ENCODE peak calls at places on chromosomes 2 and 18, in five cellular contexts. S is fibroblast of lung, C is neural progenitor cell, A is gastrocnemius medialis, G is cardiac muscle cell. B is an unnamed sample.

GRCh38 chr2:233354971-233355574 is 779 bp downstream of the DGKD start:
- DNase-seq in S (peak; percentile 27), C (peak; percentile 31), A (no peak), G (no peak), B (peak; percentile 59)

GRCh38 chr2:138777996-138778395 is 2.2 kb downstream of the NXPH2 start:
- DNase-seq in S (peak; percentile 73), C (peak; percentile 87), A (no peak), G (peak; percentile 39), B (no peak)

GRCh38 chr2:127121776-127122176 is 14.8 kb upstream of the BIN1 start:
- DNase-seq in S (no peak), C (no peak), A (no peak), G (no peak), B (no peak)

GRCh38 chr2:152241956-152242355 is 66.4 kb upstream of the STAM2 start:
- DNase-seq in S (peak; percentile 2), C (no peak), A (no peak), G (no peak), B (no peak)

GRCh38 chr2:1047485-1047884 is 96.8 kb downstream of the SNTG2 start:
- DNase-seq in S (peak; percentile 23), C (no peak), A (no peak), G (peak; percentile 38), B (no peak)

GRCh38 chr2:9336534-9337354 is 86.6 kb downstream of the ITGB1BP1 start:
- DNase-seq in S (peak; percentile 90), C (no peak), A (no peak), G (peak; percentile 94), B (no peak)

GRCh38 chr2:179440642-179441251 is 176.1 kb upstream of the SESTD1 start:
- DNase-seq in S (peak; percentile 23), C (peak; percentile 43), A (no peak), G (peak; percentile 61), B (no peak)

GRCh38 chr2:71459084-71459431 is 5.7 kb downstream of the DYSF start:
- DNase-seq in S (no peak), C (no peak), A (no peak), G (no peak), B (no peak)

GRCh38 chr2:66683599-66683998 is 248.7 kb downstream of the MEIS1 start:
- DNase-seq in S (no peak), C (no peak), A (no peak), G (no peak), B (no peak)

GRCh38 chr2:223537669-223538601 is 64.2 kb downstream of the SCG2 start:
- DNase-seq in S (peak; percentile 73), C (no peak), A (no peak), G (peak; percentile 52), B (no peak)

GRCh38 chr2:25740810-25741381 is 67.5 kb upstream of the DTNB start:
- DNase-seq in S (peak; percentile 26), C (peak; percentile 86), A (no peak), G (peak; percentile 48), B (no peak)

GRCh38 chr2:196984888-196985287 is 58.4 kb upstream of the PGAP1 start:
- DNase-seq in S (no peak), C (no peak), A (no peak), G (no peak), B (no peak)

GRCh38 chr2:133477614-133477990 is 90.7 kb downstream of the NCKAP5 start:
- DNase-seq in S (peak; percentile 57), C (no peak), A (no peak), G (no peak), B (no peak)

GRCh38 chr2:18286897-18287296 is 273.6 kb downstream of the RDH14 start:
- DNase-seq in S (no peak), C (no peak), A (no peak), G (no peak), B (no peak)

GRCh38 chr2:237791977-237792727 is 6.4 kb upstream of the RBM44 start:
- DNase-seq in S (no peak), C (peak; percentile 43), A (no peak), G (peak; percentile 43), B (no peak)

GRCh38 chr2:237345891-237346640 is 67.9 kb downstream of the COL6A3 start:
- DNase-seq in S (peak; percentile 47), C (no peak), A (no peak), G (peak; percentile 38), B (no peak)

GRCh38 chr2:65425276-65425675 is 7.1 kb downstream of the SPRED2 start:
- DNase-seq in S (no peak), C (no peak), A (no peak), G (no peak), B (no peak)

GRCh38 chr2:603427-603826 is 73.8 kb downstream of the TMEM18 start:
- DNase-seq in S (no peak), C (no peak), A (no peak), G (no peak), B (no peak)

GRCh38 chr2:232260075-232260474 is 118.5 kb upstream of the ALPP start:
- DNase-seq in S (peak; percentile 93), C (no peak), A (no peak), G (peak; percentile 96), B (no peak)

GRCh38 chr2:54457326-54458023 is 1.3 kb downstream of the SPTBN1 start:
- DNase-seq in S (peak; percentile 33), C (peak; percentile 69), A (no peak), G (no peak), B (peak; percentile 50)

GRCh38 chr2:237405605-237406004 is 8.4 kb downstream of the COL6A3 start:
- DNase-seq in S (no peak), C (no peak), A (no peak), G (no peak), B (no peak)

GRCh38 chr2:30266051-30266621 is 34.8 kb downstream of the LBH start:
- DNase-seq in S (peak; percentile 29), C (no peak), A (no peak), G (peak; percentile 19), B (no peak)

GRCh38 chr18:73891572-73892421 is 255.8 kb downstream of the FBXO15 start:
- DNase-seq in S (no peak), C (peak; percentile 90), A (no peak), G (no peak), B (no peak)

GRCh38 chr18:7902399-7902839 is 335.3 kb downstream of the PTPRM start:
- DNase-seq in S (peak; percentile 63), C (no peak), A (peak; percentile 35), G (peak; percentile 43), B (no peak)

GRCh38 chr18:56286775-56287174 is 351.6 kb downstream of the TXNL1 start:
- DNase-seq in S (peak; percentile 79), C (no peak), A (no peak), G (peak; percentile 73), B (no peak)

GRCh38 chr2:136383161-136383560 is 265.2 kb upstream of the CXCR4 start:
- DNase-seq in S (no peak), C (no peak), A (no peak), G (no peak), B (no peak)

GRCh38 chr2:84970956-84971798 is at the start of gene KCMF1:
- DNase-seq in S (peak; percentile 67), C (peak; percentile 92), A (peak; percentile 83), G (peak; percentile 81), B (peak; percentile 83)

GRCh38 chr2:23761638-23762037 is 165.3 kb downstream of the ATAD2B start:
- DNase-seq in S (no peak), C (no peak), A (no peak), G (no peak), B (no peak)

GRCh38 chr2:100588071-100588786 is 25.4 kb downstream of the PDCL3 start:
- DNase-seq in S (peak; percentile 75), C (no peak), A (no peak), G (peak; percentile 82), B (no peak)

GRCh38 chr2:176158855-176159677 is 2.0 kb downstream of the HOXD3 start:
- DNase-seq in S (peak; percentile 73), C (peak; percentile 40), A (no peak), G (no peak), B (no peak)

GRCh38 chr2:176158306-176158643 is 1.2 kb downstream of the HOXD3 start:
- DNase-seq in S (peak; percentile 58), C (no peak), A (no peak), G (no peak), B (no peak)

GRCh38 chr2:176156959-176157498 is at the start of gene HOXD3:
- DNase-seq in S (peak; percentile 69), C (no peak), A (no peak), G (no peak), B (no peak)

GRCh38 chr2:176156301-176156958 is 677 bp upstream of the HOXD3 start:
- DNase-seq in S (no peak), C (no peak), A (no peak), G (no peak), B (no peak)

DNA sequence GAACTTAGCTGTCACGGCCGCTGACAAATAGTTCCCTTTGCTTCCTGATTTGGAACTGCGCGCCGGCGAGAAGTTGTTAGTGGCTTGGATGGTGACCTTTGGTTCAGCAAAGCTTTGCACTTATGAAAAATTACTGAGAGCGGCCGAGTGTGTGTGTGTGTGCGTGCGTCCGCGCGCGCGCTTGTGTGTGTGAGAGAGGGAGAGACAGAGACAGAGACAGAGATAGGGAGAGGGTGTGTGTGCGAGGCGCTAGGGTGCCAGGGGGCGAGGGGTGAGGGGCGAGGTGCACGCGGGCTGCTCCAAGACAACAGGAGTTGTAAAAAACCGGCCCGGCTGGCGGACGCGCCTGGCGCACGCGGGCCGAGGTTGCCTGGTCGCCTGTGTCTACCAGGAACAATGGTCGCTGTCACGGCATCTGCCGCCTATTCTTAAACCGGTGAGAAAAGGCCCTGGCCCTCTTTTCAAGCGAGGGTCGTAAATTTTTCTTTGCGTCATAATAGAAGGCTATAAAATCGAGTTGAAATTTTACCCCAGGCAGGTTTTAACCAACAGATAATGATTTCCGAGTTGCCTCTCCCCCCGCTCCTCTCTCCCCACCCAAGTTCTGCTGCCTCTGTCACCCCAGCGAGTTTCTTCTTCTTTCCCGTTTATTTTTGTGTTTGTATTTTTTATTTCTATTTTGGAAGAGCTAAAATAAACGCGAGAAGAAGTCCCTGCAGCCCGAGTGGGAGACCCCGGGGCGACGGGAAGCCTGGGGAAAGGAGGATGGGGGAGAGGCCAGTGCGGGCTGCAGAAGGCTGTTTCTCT is 595 bp downstream of the HOXD3 start:
- DNase-seq in S (peak; percentile 64), C (peak; percentile 82), A (no peak), G (no peak), B (no peak)
- H3K4me3 ChIP-seq in S (no peak overlapping the region), C (no peak overlapping the region), A (no peak overlapping the region), G (peak overlapping the region; percentile 12), B (no peak overlapping the region)

GRCh38 chr2:47039913-47040562 is 115.1 kb downstream of the STPG4 start:
- DNase-seq in S (no peak), C (no peak), A (no peak), G (no peak), B (no peak)
- H3K4me1 ChIP-seq in S (peaks cover 58% of the 10 kb centered on the region), C (peaks cover 32% of the 10 kb centered on the region), A (peaks cover 78% of the 10 kb centered on the region), G (peaks cover 21% of the 10 kb centered on the region), B (peaks cover 74% of the 10 kb centered on the region)

GRCh38 chr2:40256649-40257048 is 195.2 kb downstream of the SLC8A1 start:
- DNase-seq in S (no peak), C (peak; percentile 55), A (no peak), G (peak; percentile 20), B (no peak)
- TF ChIP-seq CTCF in S (peak; percentile 6), C (peak; percentile 44), A (no peak), G (peak; percentile 31), B (no peak)

GRCh38 chr2:175037941-175038340 is 32.8 kb upstream of the CHN1 start:
- DNase-seq in S (no peak), C (no peak), A (no peak), G (no peak), B (no peak)

GRCh38 chr2:175036582-175037018 is 31.4 kb upstream of the CHN1 start:
- DNase-seq in S (peak; percentile 28), C (peak; percentile 33), A (no peak), G (peak; percentile 43), B (no peak)

GRCh38 chr2:175030380-175031271 is 25.4 kb upstream of the CHN1 start:
- DNase-seq in S (peak; percentile 37), C (peak; percentile 78), A (no peak), G (peak; percentile 54), B (no peak)

GRCh38 chr2:175035806-175036205 is 30.6 kb upstream of the CHN1 start:
- DNase-seq in S (no peak), C (no peak), A (no peak), G (no peak), B (no peak)

GRCh38 chr2:175034728-175035127 is 29.5 kb upstream of the CHN1 start:
- DNase-seq in S (no peak), C (no peak), A (no peak), G (no peak), B (no peak)
- H3K4me3 ChIP-seq in S (no peak overlapping the region), C (no peak overlapping the region), A (no peak overlapping the region), G (no peak overlapping the region), B (no peak overlapping the region)

B was measured in lower lobe of right lung.